ENCODE peak calls at places on chromosomes 5 and 9, in eight cellular contexts. K is Panc1, P is HCT116, H is SK-N-SH, G is GM23338, T is breast epithelium, V is spleen, Y is stomach. X is an unnamed sample.

GRCh38 chr5:121279801-121280200 is 571.9 kb upstream of the FTMT start:
- DNase-seq in Y (no peak), G (no peak), H (no peak), K (no peak), V (no peak), T (no peak), P (no peak), X (no peak)

GRCh38 chr5:108588323-108588722 is 159.4 kb upstream of the FER start:
- DNase-seq in T (no peak), Y (no peak), G (no peak), P (no peak), K (no peak), V (no peak), H (no peak), X (no peak)

GRCh38 chr5:157858527-157859226 is at the start of gene CLINT1:
- DNase-seq in T (peak), K (no peak), Y (peak), H (peak), G (peak), V (peak), P (peak), X (peak)

GRCh38 chr5:88722546-88722945 is 160.4 kb downstream of the MEF2C start:
- DNase-seq in Y (no peak), T (no peak), V (no peak), P (no peak), G (peak), H (no peak), K (no peak), X (no peak)

GRCh38 chr5:172772112-172772906 is 1.3 kb upstream of the DUSP1 start:
- DNase-seq in P (no peak), V (peak), T (peak), Y (peak), G (peak), K (peak), H (peak), X (no peak)

GRCh38 chr5:37090123-37090726 is 159.0 kb downstream of the CPLANE1 start:
- DNase-seq in V (no peak), P (no peak), Y (no peak), G (no peak), H (no peak), K (no peak), T (no peak), X (no peak)

GRCh38 chr9:125732562-125732961 is 14.6 kb upstream of the PBX3 start:
- DNase-seq in V (no peak), G (peak), Y (no peak), T (no peak), H (no peak), K (no peak), P (no peak), X (no peak)

GRCh38 chr5:154771383-154771901 is 16.3 kb downstream of the LARP1 start:
- DNase-seq in T (peak), G (peak), P (no peak), K (no peak), Y (no peak), V (no peak), H (peak), X (no peak)

GRCh38 chr9:19154135-19154612 is 26.9 kb upstream of the PLIN2 start:
- DNase-seq in H (no peak), P (no peak), V (no peak), G (no peak), T (peak), K (no peak), Y (no peak), X (no peak)

GRCh38 chr5:3924990-3925389 is 329.4 kb downstream of the IRX1 start:
- DNase-seq in Y (no peak), V (no peak), K (no peak), G (no peak), H (no peak), T (no peak), P (no peak), X (peak)

GRCh38 chr9:89461302-89461701 is 36.6 kb downstream of the SEMA4D start:
- DNase-seq in K (no peak), H (no peak), V (no peak), G (no peak), P (no peak), T (no peak), Y (no peak), X (no peak)

GRCh38 chr9:116298992-116299391 is 145.4 kb downstream of the PAPPA start:
- DNase-seq in H (no peak), P (no peak), Y (no peak), V (no peak), K (no peak), T (no peak), G (no peak), X (no peak)

GRCh38 chr5:147690595-147690994 is 91.9 kb downstream of the JAKMIP2 start:
- DNase-seq in P (peak), V (no peak), Y (peak), G (peak), K (no peak), T (no peak), H (no peak), X (no peak)

GRCh38 chr5:74895906-74896305 is 29.7 kb upstream of the FAM169A start:
- DNase-seq in V (no peak), Y (peak), P (no peak), K (no peak), G (no peak), T (peak), H (no peak), X (no peak)

GRCh38 chr5:145629047-145629446 is 206.1 kb downstream of the PRELID2 start:
- DNase-seq in T (no peak), K (no peak), Y (no peak), H (no peak), V (no peak), P (no peak), G (no peak), X (no peak)

GRCh38 chr9:124078641-124079040 is 67.1 kb downstream of the LHX2 start:
- DNase-seq in G (no peak), P (no peak), H (no peak), V (no peak), K (peak), Y (no peak), T (peak), X (no peak)

GRCh38 chr5:368162-369084 is 46.9 kb downstream of the AHRR start:
- DNase-seq in Y (no peak), G (no peak), H (no peak), K (no peak), V (peak), T (peak), P (no peak), X (peak)
- TF ChIP-seq POLR2AphosphoS5 in Y (no peak), G (no peak), H (no peak), K (no peak), V (peak), T (no peak), P (no peak), X (no peak)

GRCh38 chr9:106708147-106708838 is 154.7 kb upstream of the ZNF462 start:
- DNase-seq in T (no peak), K (no peak), Y (no peak), P (no peak), V (no peak), H (no peak), G (no peak), X (no peak)
- H3K4me3 ChIP-seq in T (no peak), K (no peak), Y (no peak), P (no peak), V (no peak), H (no peak), G (no peak), X (no peak)

DNA sequence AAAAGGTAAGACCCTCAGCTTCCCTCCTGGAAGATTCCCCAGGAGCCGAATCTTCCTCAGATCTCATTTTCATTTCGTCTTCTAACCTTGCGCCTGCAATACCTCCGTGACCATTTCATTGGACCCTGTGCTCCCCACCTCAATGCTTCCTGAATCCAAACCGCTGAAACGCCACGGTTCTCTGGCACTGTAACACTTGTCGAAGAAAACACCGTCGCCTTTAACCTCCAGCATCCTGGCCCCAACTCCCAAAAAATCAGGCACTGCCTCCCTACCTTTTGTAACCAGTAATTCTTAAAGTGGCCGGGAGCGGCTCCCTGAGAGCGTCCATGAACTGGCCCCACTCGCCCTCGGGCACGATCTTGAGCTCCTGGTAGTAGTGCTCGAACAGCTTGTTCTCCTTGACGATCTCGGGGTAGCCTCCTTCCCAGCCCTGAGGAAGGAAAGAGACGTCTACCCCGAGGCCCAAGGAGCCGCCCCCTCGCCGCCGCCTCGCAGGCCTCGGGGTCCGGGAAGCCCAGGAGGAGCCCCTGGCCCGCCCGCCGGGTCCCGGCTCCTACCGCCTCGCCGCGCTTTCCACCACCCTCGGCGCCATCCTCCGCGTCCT is 417 bp downstream of the NSUN2 start:
- DNase-seq in H (no peak), V (no peak), K (no peak), Y (no peak), G (peak), T (no peak), P (no peak), X (no peak)
- TF ChIP-seq POLR2AphosphoS5 in H (no peak), V (no peak), K (no peak), Y (no peak), G (no peak), T (no peak), P (no peak), X (no peak)

GRCh38 chr9:27124151-27124550 is 15.1 kb downstream of the TEK start:
- DNase-seq in V (no peak), K (no peak), P (no peak), Y (no peak), H (no peak), T (no peak), G (no peak), X (no peak)

GRCh38 chr9:27117489-27118135 is 8.6 kb downstream of the TEK start:
- DNase-seq in V (peak), G (no peak), Y (peak), K (no peak), P (no peak), T (no peak), H (no peak), X (no peak)

DNA sequence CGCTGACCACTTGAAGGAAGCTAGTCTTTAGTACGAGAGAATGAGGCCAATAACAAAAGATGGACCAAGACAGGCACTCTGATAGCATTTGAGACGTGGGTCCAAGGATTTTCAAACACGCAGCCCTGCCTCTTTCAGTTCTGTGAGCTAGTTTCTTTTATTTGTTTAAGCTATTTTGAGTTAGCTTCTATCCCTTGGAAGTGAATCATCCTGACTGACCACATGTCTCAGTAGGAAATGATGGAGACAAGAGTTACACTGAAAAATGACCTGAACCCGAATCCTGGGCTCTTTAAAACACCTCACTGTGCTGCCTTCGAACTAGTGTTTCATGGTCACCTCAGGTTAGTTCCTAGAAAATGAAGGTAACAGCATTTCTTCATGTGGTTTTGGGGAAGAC is 9.9 kb downstream of the TEK start:
- DNase-seq in V (no peak), P (no peak), H (no peak), K (no peak), Y (no peak), T (no peak), G (no peak), X (no peak)
- H3K4me3 ChIP-seq in V (no peak), P (no peak), H (no peak), K (no peak), Y (no peak), T (no peak), G (no peak), X (no peak)

DNA sequence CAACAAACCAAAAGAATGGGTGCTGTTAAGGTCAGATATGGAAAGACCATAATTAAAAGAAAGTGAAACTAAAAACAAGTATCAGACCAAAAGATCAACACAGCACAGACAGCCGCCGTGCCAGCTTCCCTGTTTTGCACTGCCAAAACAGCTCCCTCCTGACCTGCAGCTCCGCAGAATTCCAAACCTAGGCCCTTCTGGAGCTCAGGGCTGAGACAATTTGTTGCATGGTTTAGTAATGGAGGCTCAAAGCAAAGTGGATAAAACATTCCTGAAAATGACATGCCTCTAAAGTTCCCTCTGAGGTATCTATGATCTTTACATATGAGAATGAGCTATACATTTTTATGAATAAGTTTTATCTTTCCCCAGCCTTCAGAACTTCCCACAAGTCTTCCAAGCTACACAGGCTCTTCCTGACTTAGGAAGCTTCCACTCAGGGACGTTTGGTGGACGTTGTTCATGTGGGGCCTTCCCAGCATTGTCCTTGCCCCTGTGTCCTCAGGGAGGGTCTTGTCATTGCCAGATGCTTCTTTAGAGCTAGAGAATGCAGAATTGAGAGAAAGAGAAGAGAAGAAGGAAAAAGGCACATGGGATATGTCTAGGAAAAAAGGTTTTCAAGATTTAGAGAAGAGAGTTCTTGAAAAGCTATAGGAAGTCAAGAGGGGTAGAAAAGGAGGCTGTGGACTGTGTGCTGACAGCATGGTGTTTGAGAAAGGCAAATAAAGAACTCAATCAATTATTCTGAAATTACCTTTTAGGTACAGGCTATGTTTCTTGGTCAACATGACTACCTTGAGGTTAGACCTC is 28.4 kb upstream of the SSBP2 start:
- DNase-seq in H (peak), T (peak), G (no peak), P (no peak), V (peak), K (no peak), Y (peak), X (no peak)
- TF ChIP-seq POLR2AphosphoS5 in H (no peak), T (peak), G (no peak), P (no peak), V (no peak), K (no peak), Y (no peak), X (peak)

GRCh38 chr5:181167814-181168488 is 20.6 kb downstream of the OR2V2 start:
- DNase-seq in Y (no peak), T (no peak), G (peak), K (no peak), V (no peak), H (peak), P (no peak), X (no peak)
- H3K4me3 ChIP-seq in Y (no peak), T (no peak), G (peak), K (peak), V (no peak), H (peak), P (peak), X (no peak)

GRCh38 chr5:126450895-126451294 is 27.7 kb downstream of the GRAMD2B start:
- DNase-seq in T (no peak), V (peak), G (no peak), H (no peak), P (no peak), K (no peak), Y (no peak), X (no peak)

GRCh38 chr5:126449751-126450271 is 26.6 kb downstream of the GRAMD2B start:
- DNase-seq in G (no peak), Y (no peak), T (no peak), P (no peak), K (no peak), V (no peak), H (no peak), X (no peak)

GRCh38 chr5:126452477-126452876 is 29.3 kb downstream of the GRAMD2B start:
- DNase-seq in V (no peak), G (no peak), P (no peak), T (no peak), H (no peak), Y (no peak), K (no peak), X (no peak)

GRCh38 chr5:126448720-126449119 is 25.5 kb downstream of the GRAMD2B start:
- DNase-seq in V (no peak), T (no peak), P (no peak), K (no peak), Y (no peak), G (no peak), H (no peak), X (no peak)

GRCh38 chr5:126450388-126450787 is 27.2 kb downstream of the GRAMD2B start:
- DNase-seq in T (no peak), G (no peak), K (no peak), H (no peak), P (no peak), V (no peak), Y (no peak), X (no peak)
- TF ChIP-seq POLR2AphosphoS5 in T (no peak), G (no peak), K (no peak), H (no peak), P (no peak), V (no peak), Y (no peak), X (no peak)